ENCODE peak calls at places on chromosomes 12 and 14, in nine cellular contexts. T is tibial nerve, E is astrocyte, L is PC-9, B is MM.1S, Y is right lobe of liver, V is neural progenitor cell, U is esophagus squamous epithelium, H is PC-3. Q is an unnamed sample.

GRCh38 chr12:96501139-96501741 is 11.9 kb downstream of the CFAP54 start:
- DNase-seq in Y (no peak), L (peak; percentile 72), V (no peak), B (peak; percentile 85), H (peak; percentile 85), E (peak; percentile 64), U (peak; percentile 16), T (no peak), Q (peak; percentile 46)

GRCh38 chr14:37179896-37180502 is 7.6 kb upstream of the SLC25A21 start:
- DNase-seq in E (peak; percentile 6), Y (no peak), T (no peak), L (no peak), U (no peak), V (no peak), H (peak; percentile 91), B (no peak), Q (no peak)

GRCh38 chr14:40164083-40164482 is 731.9 kb upstream of the FBXO33 start:
- DNase-seq in T (no peak), H (peak; percentile 93), L (no peak), B (no peak), U (no peak), E (peak; percentile 63), V (peak; percentile 55), Y (no peak), Q (no peak)

GRCh38 chr14:61154606-61155005 is 126.5 kb downstream of the TMEM30B start:
- DNase-seq in T (no peak), Y (no peak), L (no peak), E (peak; percentile 76), V (no peak), U (no peak), B (no peak), H (no peak), Q (no peak)

GRCh38 chr14:104143071-104143470 is 4.7 kb downstream of the KIF26A start:
- DNase-seq in U (no peak), H (no peak), V (no peak), T (no peak), L (no peak), Y (peak; percentile 41), B (no peak), E (no peak), Q (no peak)

GRCh38 chr12:108235231-108235959 is 103.7 kb downstream of the CMKLR1 start:
- DNase-seq in U (no peak), B (no peak), Y (no peak), L (no peak), H (no peak), E (no peak), T (no peak), V (peak; percentile 24), Q (no peak)

GRCh38 chr12:94829552-94829951 is 173.9 kb downstream of the NDUFA12 start:
- DNase-seq in U (no peak), V (no peak), B (no peak), L (no peak), T (no peak), E (no peak), H (no peak), Y (no peak), Q (no peak)

GRCh38 chr12:3882896-3883564 is 9.8 kb upstream of the PARP11 start:
- DNase-seq in Y (no peak), B (peak; percentile 38), V (no peak), H (peak; percentile 9), U (no peak), E (no peak), L (no peak), T (no peak), Q (no peak)

GRCh38 chr12:94955193-94955592 is 48.3 kb downstream of the NDUFA12 start:
- DNase-seq in Y (no peak), E (no peak), U (no peak), B (no peak), L (no peak), V (peak; percentile 63), H (no peak), T (no peak), Q (no peak)

DNA sequence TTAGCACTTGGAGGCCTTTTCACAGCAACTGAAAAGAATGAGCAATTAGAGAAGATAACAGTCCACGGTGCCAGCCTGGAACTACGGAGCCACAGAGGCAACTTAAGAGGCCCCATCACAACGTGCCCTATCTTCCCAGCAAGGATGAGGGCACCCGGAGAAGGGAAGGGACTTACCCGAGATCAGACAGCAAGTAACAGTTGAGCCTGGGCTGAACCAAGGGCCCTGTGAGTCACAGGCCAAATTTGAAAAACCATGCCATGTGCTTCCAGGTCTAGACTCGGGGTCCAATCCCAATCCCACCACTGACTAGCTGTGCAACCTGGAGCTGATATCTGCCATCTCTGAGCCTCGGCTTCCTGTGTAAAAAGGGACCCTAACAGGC is 42.2 kb downstream of the PITPNM2 start:
- DNase-seq in V (no peak), U (no peak), E (no peak), L (no peak), Y (no peak), B (no peak), T (no peak), H (no peak), Q (no peak)
- H3K4me1 ChIP-seq in V (peaks cover 24% of the 10 kb centered on the region), U (peaks cover 39% of the 10 kb centered on the region), E (peaks cover 20% of the 10 kb centered on the region), L (peaks cover 33% of the 10 kb centered on the region), Y (no peaks in the 10 kb centered on the region), B (peaks cover 12% of the 10 kb centered on the region), T (peaks cover 19% of the 10 kb centered on the region), H (peaks cover 12% of the 10 kb centered on the region), Q (peaks cover 40% of the 10 kb centered on the region)

GRCh38 chr14:68926236-68926635 is 52.9 kb downstream of the ACTN1 start:
- DNase-seq in H (peak; percentile 36), V (no peak), Y (no peak), U (no peak), B (no peak), L (no peak), T (no peak), E (no peak), Q (no peak)
- TF ChIP-seq CTCF in H (peak; percentile 72), V (peak; percentile 35), Y (peak; percentile 23), U (no peak), B (peak; percentile 21), L (peak; percentile 58), T (no peak), E (peak; percentile 51), Q (no peak)

GRCh38 chr12:124506145-124506831 is 61.1 kb downstream of the NCOR2 start:
- DNase-seq in B (no peak), T (peak; percentile 82), H (peak; percentile 15), Y (peak; percentile 74), U (peak; percentile 25), E (peak; percentile 70), L (no peak), V (peak; percentile 28), Q (peak; percentile 88)
- H3K4me1 ChIP-seq in B (no peaks in the 10 kb centered on the region), T (peaks cover 77% of the 10 kb centered on the region), H (peaks cover 12% of the 10 kb centered on the region), Y (no peaks in the 10 kb centered on the region), U (peaks cover 53% of the 10 kb centered on the region), E (peaks cover 63% of the 10 kb centered on the region), L (peaks cover 32% of the 10 kb centered on the region), V (peaks cover 66% of the 10 kb centered on the region), Q (peaks cover 86% of the 10 kb centered on the region)

GRCh38 chr14:89485264-89485663 is 68.2 kb upstream of the FOXN3 start:
- DNase-seq in U (no peak), E (no peak), V (no peak), B (no peak), L (no peak), H (peak; percentile 41), T (no peak), Y (no peak), Q (no peak)

GRCh38 chr14:89486505-89486904 is 69.5 kb upstream of the FOXN3 start:
- DNase-seq in B (no peak), V (no peak), U (no peak), T (no peak), L (no peak), E (no peak), Y (no peak), H (no peak), Q (no peak)

GRCh38 chr14:89484445-89484844 is 67.4 kb upstream of the FOXN3 start:
- DNase-seq in U (no peak), T (no peak), L (no peak), H (no peak), B (no peak), E (no peak), V (no peak), Y (no peak), Q (no peak)

GRCh38 chr14:89489796-89490506 is 72.9 kb upstream of the FOXN3 start:
- DNase-seq in B (no peak), Y (no peak), T (no peak), U (no peak), H (no peak), E (no peak), V (no peak), L (no peak), Q (no peak)

DNA sequence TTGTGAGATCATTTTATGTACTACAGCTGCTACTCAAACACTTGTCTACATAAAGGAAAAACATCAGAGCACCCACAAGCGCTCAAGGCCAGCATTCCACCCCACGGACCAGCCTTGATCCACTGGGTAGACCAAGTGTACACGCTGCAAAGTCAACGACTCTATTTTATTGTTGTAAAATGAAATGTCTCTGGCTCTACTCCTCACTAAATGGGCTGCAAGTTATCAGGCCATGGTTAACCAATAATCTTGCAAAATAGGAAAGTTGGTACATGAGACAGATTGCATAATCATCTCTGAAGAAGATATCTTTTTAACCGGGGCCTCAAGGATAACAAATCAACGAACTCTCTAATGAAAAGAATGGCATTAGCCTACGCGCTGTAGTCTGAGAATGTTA is 69.9 kb upstream of the FOXN3 start:
- DNase-seq in T (no peak), L (no peak), V (no peak), Y (no peak), H (no peak), B (no peak), E (no peak), U (no peak), Q (no peak)
- TF ChIP-seq CTCF in T (no peak), L (no peak), V (no peak), Y (no peak), H (no peak), B (no peak), E (no peak), U (no peak), Q (no peak)

GRCh38 chr14:102084931-102085330 is 1.9 kb downstream of the HSP90AA1 start:
- DNase-seq in V (no peak), U (no peak), L (no peak), Y (no peak), T (no peak), H (peak; percentile 6), B (no peak), E (no peak), Q (no peak)
- H3K4me1 ChIP-seq in V (peaks cover 45% of the 10 kb centered on the region), U (peaks cover 32% of the 10 kb centered on the region), L (peaks cover 55% of the 10 kb centered on the region), Y (no peaks in the 10 kb centered on the region), T (peaks cover 34% of the 10 kb centered on the region), H (peaks cover 35% of the 10 kb centered on the region), B (peaks cover 5% of the 10 kb centered on the region), E (peaks cover 35% of the 10 kb centered on the region), Q (peaks cover 49% of the 10 kb centered on the region)